ENCODE peak calls at places on chromosomes 2 and 18, in six cellular contexts. B, V, Y, P, X and R are unnamed samples.

GRCh38 chr18:59050661-59051057 is 89.0 kb upstream of the SEC11C start:
- DNase-seq in B (no peak), V (no peak), Y (no peak), P (no peak), X (no peak), R (no peak)

GRCh38 chr2:168432565-168433186 is 23.4 kb upstream of the CERS6 start:
- DNase-seq in B (no peak), V (no peak), Y (no peak), P (no peak), X (no peak), R (no peak)

GRCh38 chr2:66501267-66501666 is 66.3 kb downstream of the MEIS1 start:
- DNase-seq in B (no peak), V (no peak), Y (no peak), P (no peak), X (no peak), R (no peak)

GRCh38 chr2:200239216-200239615 is 67.3 kb upstream of the SPATS2L start:
- DNase-seq in B (no peak), V (no peak), Y (no peak), P (no peak), X (no peak), R (no peak)

GRCh38 chr2:159753797-159754196 is 41.5 kb downstream of the MARCHF7 start:
- DNase-seq in B (no peak), V (no peak), Y (no peak), P (no peak), X (no peak), R (no peak)

GRCh38 chr2:121900391-121900790 is 144.9 kb downstream of the TSN start:
- DNase-seq in B (no peak), V (no peak), Y (no peak), P (no peak), X (no peak), R (no peak)

GRCh38 chr2:73759287-73759764 is 20.6 kb downstream of the DUSP11 start:
- DNase-seq in B (no peak), V (no peak), Y (no peak), P (peak; percentile 82), X (peak; percentile 81), R (no peak)

GRCh38 chr2:148554459-148555247 is 89.9 kb upstream of the EPC2 start:
- DNase-seq in B (peak; percentile 42), V (no peak), Y (no peak), P (no peak), X (no peak), R (no peak)

GRCh38 chr2:150272404-150272803 is 215.1 kb downstream of the RND3 start:
- DNase-seq in B (no peak), V (no peak), Y (no peak), P (no peak), X (no peak), R (no peak)

GRCh38 chr2:199851886-199852285 is 894 bp upstream of the FTCDNL1 start:
- DNase-seq in B (no peak), V (no peak), Y (no peak), P (no peak), X (no peak), R (no peak)

GRCh38 chr2:199206536-199206935 is 251.2 kb downstream of the SATB2 start:
- DNase-seq in B (no peak), V (no peak), Y (no peak), P (no peak), X (no peak), R (no peak)

GRCh38 chr18:74906189-74906588 is 302.8 kb downstream of the PTGR3 start:
- DNase-seq in B (no peak), V (peak; percentile 72), Y (peak; percentile 32), P (no peak), X (no peak), R (no peak)

GRCh38 chr2:2178921-2179320 is 152.2 kb downstream of the MYT1L start:
- DNase-seq in B (no peak), V (no peak), Y (no peak), P (no peak), X (no peak), R (no peak)

GRCh38 chr2:26678026-26678425 is 14.5 kb upstream of the KCNK3 start:
- DNase-seq in B (no peak), V (no peak), Y (no peak), P (no peak), X (no peak), R (no peak)

GRCh38 chr2:189952536-189953109 is 109.9 kb downstream of the MSTN start:
- DNase-seq in B (no peak), V (no peak), Y (no peak), P (no peak), X (no peak), R (peak; percentile 33)

GRCh38 chr18:63259581-63259830 is 60.1 kb downstream of the BCL2 start:
- DNase-seq in B (no peak), V (no peak), Y (no peak), P (no peak), X (no peak), R (no peak)

GRCh38 chr2:208062113-208062512 is 36.8 kb upstream of the PLEKHM3 start:
- DNase-seq in B (no peak), V (peak; percentile 59), Y (no peak), P (no peak), X (no peak), R (no peak)

GRCh38 chr2:70087703-70088507 is 628 bp downstream of the PCBP1 start:
- DNase-seq in B (peak; percentile 54), V (peak; percentile 58), Y (peak; percentile 62), P (peak; percentile 74), X (peak; percentile 41), R (peak; percentile 30)

GRCh38 chr2:102285368-102285767 is 26.0 kb upstream of the IL1RL1 start:
- DNase-seq in B (no peak), V (no peak), Y (no peak), P (no peak), X (no peak), R (no peak)

GRCh38 chr2:128789776-128790455 is 471.2 kb upstream of the HS6ST1 start:
- DNase-seq in B (no peak), V (no peak), Y (no peak), P (no peak), X (no peak), R (no peak)

GRCh38 chr18:65704051-65704450 is 46.8 kb upstream of the CDH7 start:
- DNase-seq in B (no peak), V (no peak), Y (no peak), P (no peak), X (no peak), R (no peak)

GRCh38 chr2:230779141-230779523 is 66.5 kb downstream of the CAB39 start:
- DNase-seq in B (no peak), V (no peak), Y (no peak), P (no peak), X (no peak), R (no peak)

GRCh38 chr2:86017901-86018896 is 87.5 kb downstream of the POLR1A start:
- DNase-seq in B (no peak), V (peak; percentile 33), Y (peak; percentile 24), P (peak; percentile 57), X (no peak), R (no peak)

DNA sequence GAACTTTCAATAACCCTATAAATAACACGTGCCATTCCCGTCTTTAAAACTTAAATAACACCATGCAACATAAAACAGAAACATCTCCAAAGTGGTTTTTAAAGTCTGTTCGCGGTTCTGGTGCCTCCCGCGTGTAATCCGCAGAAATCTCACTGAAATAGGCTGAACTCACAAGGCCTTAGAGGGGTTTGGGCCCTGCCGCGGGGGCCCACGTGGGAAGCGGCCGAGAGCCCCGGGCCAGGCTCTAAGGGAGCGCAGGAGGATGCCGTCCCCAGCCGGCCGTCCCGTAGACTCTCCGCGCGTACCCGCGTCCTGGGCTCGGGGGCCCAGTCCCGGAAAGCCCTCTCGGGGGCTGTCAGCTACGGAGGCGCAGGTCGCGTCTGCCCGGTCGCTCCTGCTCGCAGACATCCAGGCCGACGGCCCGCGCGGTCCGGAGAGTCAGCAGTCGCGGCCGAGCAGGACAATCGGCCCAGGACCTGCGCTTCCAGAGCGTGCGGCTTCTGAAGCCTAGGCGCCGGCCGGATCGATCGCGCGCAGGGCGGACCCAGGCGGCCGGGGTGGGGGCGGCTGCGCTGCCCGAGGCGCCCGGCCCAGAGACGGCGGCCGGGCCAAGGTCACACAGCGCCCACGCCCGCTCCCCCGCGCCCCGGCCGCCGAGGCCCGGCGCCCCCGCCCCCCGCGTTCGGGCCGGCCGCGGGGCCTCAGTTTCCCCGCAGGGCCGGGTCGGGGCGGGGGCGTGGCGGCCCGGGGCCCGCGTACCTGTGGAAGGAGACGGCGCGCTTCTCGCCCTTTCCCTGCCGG is 576 bp downstream of the THAP4 start:
- DNase-seq in B (peak; percentile 65), V (no peak), Y (peak; percentile 55), P (peak; percentile 77), X (no peak), R (peak; percentile 79)
- TF ChIP-seq CTCF in B (no peak), V (no peak), Y (no peak), P (no peak), X (no peak), R (no peak)

GRCh38 chr2:5076599-5076998 is 615.6 kb upstream of the SOX11 start:
- DNase-seq in B (no peak), V (no peak), Y (no peak), P (no peak), X (no peak), R (no peak)

GRCh38 chr2:5074738-5075137 is 617.4 kb upstream of the SOX11 start:
- DNase-seq in B (no peak), V (no peak), Y (no peak), P (no peak), X (no peak), R (no peak)

DNA sequence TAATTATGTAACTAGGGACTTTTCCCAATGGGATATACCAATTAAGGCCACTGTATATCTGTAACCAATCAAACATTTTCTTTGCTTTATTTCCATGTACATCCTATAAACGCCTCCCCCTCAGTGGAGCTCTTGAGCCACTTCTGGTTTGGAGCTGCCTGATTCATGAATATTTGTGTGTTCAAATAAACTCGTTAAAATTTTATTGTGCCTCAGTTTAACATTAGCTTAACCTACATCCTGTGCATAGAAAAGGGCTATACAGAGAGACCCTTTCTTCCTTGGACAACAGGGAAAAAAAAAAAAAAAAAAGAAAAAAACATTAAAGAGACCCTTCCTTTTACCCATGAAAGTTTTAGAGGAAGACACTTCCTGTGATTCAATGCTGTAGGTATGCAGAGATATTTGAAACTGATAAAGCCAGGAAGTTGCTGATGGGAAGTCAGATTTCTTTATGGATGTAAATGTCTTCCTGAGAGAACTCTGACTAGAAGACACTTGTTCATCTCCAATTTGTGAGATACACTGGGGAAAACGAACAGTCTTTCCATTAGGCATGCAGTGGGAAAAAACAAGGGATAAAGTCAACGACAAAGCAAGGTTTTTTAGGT is 614.6 kb upstream of the SOX11 start:
- DNase-seq in B (peak; percentile 22), V (peak; percentile 11), Y (no peak), P (no peak), X (no peak), R (no peak)
- TF ChIP-seq CTCF in B (no peak), V (no peak), Y (no peak), P (no peak), X (no peak), R (no peak)

GRCh38 chr2:138090330-138090729 is 126.1 kb downstream of the HNMT start:
- DNase-seq in B (no peak), V (peak; percentile 70), Y (no peak), P (no peak), X (no peak), R (peak; percentile 40)
- TF ChIP-seq CTCF in B (peak; percentile 17), V (peak; percentile 78), Y (peak; percentile 49), P (peak; percentile 68), X (peak; percentile 52), R (peak; percentile 44)

DNA sequence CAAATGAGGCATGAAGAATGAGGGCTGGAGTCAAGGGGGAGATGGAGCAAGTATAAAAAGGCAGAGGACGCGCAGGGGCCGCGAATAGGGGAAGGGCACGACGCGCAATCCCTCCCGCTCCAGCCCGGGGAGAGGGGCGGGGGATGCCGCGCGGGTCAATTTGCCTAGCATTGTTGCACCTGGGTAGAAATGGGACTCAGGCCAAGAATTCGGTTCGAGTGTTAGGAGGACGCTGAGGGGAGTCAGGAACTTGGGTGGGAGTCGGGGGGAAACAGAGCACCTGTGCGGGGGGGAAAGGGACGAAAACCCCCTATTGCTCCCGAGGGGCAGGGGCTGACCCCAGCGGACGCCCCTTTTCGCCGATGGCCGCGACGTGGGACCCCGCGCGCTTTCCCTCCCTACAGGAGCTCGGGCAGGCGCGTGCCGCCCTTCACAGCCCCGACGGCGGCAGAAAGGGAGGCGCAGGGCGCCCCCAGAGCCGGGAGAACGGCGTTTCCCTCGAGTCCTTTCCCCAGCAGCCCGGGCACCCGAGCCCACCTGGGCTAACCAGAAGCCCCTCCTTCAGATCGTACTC is 425 bp downstream of the PAIP2B start:
- DNase-seq in B (peak; percentile 65), V (no peak), Y (peak; percentile 70), P (peak; percentile 68), X (peak; percentile 45), R (no peak)
- TF ChIP-seq CTCF in B (no peak), V (peak; percentile 24), Y (no peak), P (no peak), X (no peak), R (no peak)